ENCODE peak calls at places on chromosomes 2 and 18, in ten cellular contexts. W is HTR-8/SVneo; J is foreskin keratinocyte; E is fibroblast of the conjunctiva; Z is aorta; T is stimulated activated CD4-positive, alpha-beta T cell treated with anti-CD3 and anti-CD28 coated beads, TNF-alpha, amount 100 ng/mL, for 1 hour; M is GM20000; X is endodermal cell; B is HEK293T; D is small intestine. A is an unnamed sample.

GRCh38 chr2:122927710-122928249 is 1097.3 kb upstream of the CNTNAP5 start:
- DNase-seq in W (no peak), J (no peak), E (no peak), Z (no peak), T (no peak), M (no peak), X (no peak), B (no peak), D (no peak), A (no peak)

GRCh38 chr2:118906186-118906585 is 35.8 kb upstream of the MARCO start:
- DNase-seq in W (no peak), J (no peak), E (no peak), Z (no peak), T (no peak), M (no peak), X (no peak), B (no peak), D (no peak), A (no peak)

GRCh38 chr2:15818881-15819280 is 121.5 kb upstream of the MYCN start:
- DNase-seq in W (no peak), J (no peak), E (no peak), Z (no peak), T (no peak), M (no peak), X (no peak), B (no peak), D (no peak), A (no peak)

GRCh38 chr2:45797451-45798230 is 146.2 kb downstream of the PRKCE start:
- DNase-seq in W (no peak), J (no peak), E (no peak), Z (no peak), T (no peak), M (no peak), X (no peak), B (no peak), D (no peak), A (no peak)

GRCh38 chr2:221245772-221246171 is 326.3 kb downstream of the EPHA4 start:
- DNase-seq in W (no peak), J (no peak), E (no peak), Z (no peak), T (no peak), M (no peak), X (no peak), B (no peak), D (no peak), A (no peak)

GRCh38 chr2:204888222-204888621 is 342.9 kb downstream of the PARD3B start:
- DNase-seq in W (no peak), J (no peak), E (no peak), Z (no peak), T (no peak), M (no peak), X (no peak), B (no peak), D (no peak), A (no peak)

GRCh38 chr18:55268146-55268545 is 308.9 kb upstream of the CCDC68 start:
- DNase-seq in W (no peak), J (no peak), E (no peak), Z (no peak), T (no peak), M (peak), X (no peak), B (no peak), D (no peak), A (peak)

GRCh38 chr2:219495531-219496122 is 3.1 kb upstream of the GMPPA start:
- DNase-seq in W (peak), J (peak), E (peak), Z (peak), T (no peak), M (peak), X (peak), B (peak), D (peak), A (peak)

GRCh38 chr18:63470751-63471150 is 6.0 kb upstream of the SERPINB5 start:
- DNase-seq in W (no peak), J (peak), E (no peak), Z (no peak), T (no peak), M (no peak), X (no peak), B (no peak), D (no peak), A (no peak)

GRCh38 chr18:74946646-74947045 is 262.3 kb downstream of the PTGR3 start:
- DNase-seq in W (no peak), J (no peak), E (no peak), Z (no peak), T (no peak), M (no peak), X (no peak), B (no peak), D (no peak), A (no peak)

GRCh38 chr2:9168851-9169250 is 37.8 kb upstream of the ASAP2 start:
- DNase-seq in W (no peak), J (no peak), E (no peak), Z (no peak), T (no peak), M (no peak), X (peak), B (no peak), D (no peak), A (no peak)

GRCh38 chr2:10405441-10405840 is 42.7 kb downstream of the ODC1 start:
- DNase-seq in W (peak), J (peak), E (peak), Z (peak), T (no peak), M (no peak), X (no peak), B (no peak), D (no peak), A (no peak)